ENCODE peak calls at places on chromosomes 3 and 15, in nine cellular contexts. One of them, this sample, is unnamed.
A peak's percentile ranks its signal among the peaks of the same experiment; 100 is the strongest.

GRCh38 chr3:88362428-88362827 is 212.7 kb downstream of the C3orf38 start:
- DNase-seq in osteocyte: no peak
- DNase-seq in BJ: no peak
- DNase-seq in MM.1S: no peak
- DNase-seq in AG09319: no peak
- DNase-seq in left lung: no peak
- DNase-seq in heart right ventricle: no peak
- DNase-seq in dorsolateral prefrontal cortex: no peak
- DNase-seq in WTC11: no peak
- DNase-seq in this sample: no peak

GRCh38 chr15:45114076-45114750 is at the start of the genes DUOX2 and DUOXA2:
- DNase-seq in BJ: no peak
- DNase-seq in heart right ventricle: no peak
- DNase-seq in left lung: peak; percentile 27
- DNase-seq in osteocyte: no peak
- DNase-seq in AG09319: no peak
- DNase-seq in WTC11: peak; percentile 23
- DNase-seq in MM.1S: peak; percentile 31
- DNase-seq in dorsolateral prefrontal cortex: no peak
- DNase-seq in this sample: peak; percentile 48

GRCh38 chr3:24498391-24498790 is 3.7 kb upstream of the THRB start:
- DNase-seq in left lung: no peak
- DNase-seq in dorsolateral prefrontal cortex: no peak
- DNase-seq in WTC11: no peak
- DNase-seq in AG09319: no peak
- DNase-seq in heart right ventricle: no peak
- DNase-seq in BJ: no peak
- DNase-seq in osteocyte: no peak
- DNase-seq in MM.1S: no peak
- DNase-seq in this sample: no peak

GRCh38 chr3:161322781-161323568 is 48.3 kb downstream of the SPTSSB start:
- DNase-seq in WTC11: no peak
- DNase-seq in heart right ventricle: no peak
- DNase-seq in osteocyte: no peak
- DNase-seq in MM.1S: no peak
- DNase-seq in AG09319: no peak
- DNase-seq in dorsolateral prefrontal cortex: no peak
- DNase-seq in BJ: no peak
- DNase-seq in left lung: no peak
- DNase-seq in this sample: no peak

GRCh38 chr15:69643476-69643875 is 190.9 kb downstream of the RPLP1 start:
- DNase-seq in left lung: no peak
- DNase-seq in MM.1S: no peak
- DNase-seq in dorsolateral prefrontal cortex: no peak
- DNase-seq in osteocyte: no peak
- DNase-seq in BJ: no peak
- DNase-seq in heart right ventricle: no peak
- DNase-seq in WTC11: no peak
- DNase-seq in AG09319: no peak
- DNase-seq in this sample: no peak

GRCh38 chr15:67968564-67969440 is 85.3 kb upstream of the PIAS1 start:
- DNase-seq in WTC11: no peak
- DNase-seq in osteocyte: no peak
- DNase-seq in MM.1S: no peak
- DNase-seq in heart right ventricle: no peak
- DNase-seq in dorsolateral prefrontal cortex: no peak
- DNase-seq in AG09319: no peak
- DNase-seq in BJ: no peak
- DNase-seq in left lung: no peak
- DNase-seq in this sample: no peak

GRCh38 chr3:109702252-109702651 is 364.9 kb upstream of the DPPA4 start:
- DNase-seq in osteocyte: no peak
- DNase-seq in heart right ventricle: no peak
- DNase-seq in dorsolateral prefrontal cortex: no peak
- DNase-seq in WTC11: no peak
- DNase-seq in BJ: no peak
- DNase-seq in AG09319: no peak
- DNase-seq in MM.1S: peak; percentile 84
- DNase-seq in left lung: no peak
- DNase-seq in this sample: no peak

GRCh38 chr3:61521229-61521628 is 40.1 kb upstream of the PTPRG start:
- DNase-seq in left lung: no peak
- DNase-seq in WTC11: no peak
- DNase-seq in MM.1S: peak; percentile 15
- DNase-seq in dorsolateral prefrontal cortex: no peak
- DNase-seq in BJ: no peak
- DNase-seq in AG09319: no peak
- DNase-seq in heart right ventricle: no peak
- DNase-seq in osteocyte: no peak
- DNase-seq in this sample: no peak

GRCh38 chr3:24145981-24146822 is 201.1 kb downstream of the NR1D2 start:
- DNase-seq in left lung: no peak
- DNase-seq in MM.1S: no peak
- DNase-seq in BJ: peak; percentile 82
- DNase-seq in AG09319: peak; percentile 85
- DNase-seq in dorsolateral prefrontal cortex: no peak
- DNase-seq in osteocyte: no peak
- DNase-seq in heart right ventricle: no peak
- DNase-seq in WTC11: no peak
- DNase-seq in this sample: no peak

GRCh38 chr15:43408789-43409188 is 37.9 kb downstream of the TUBGCP4 start:
- DNase-seq in AG09319: no peak
- DNase-seq in heart right ventricle: no peak
- DNase-seq in osteocyte: no peak
- DNase-seq in WTC11: no peak
- DNase-seq in left lung: no peak
- DNase-seq in dorsolateral prefrontal cortex: no peak
- DNase-seq in MM.1S: no peak
- DNase-seq in BJ: no peak
- DNase-seq in this sample: no peak

GRCh38 chr3:8110966-8111798 is 390.4 kb upstream of the LMCD1 start:
- DNase-seq in dorsolateral prefrontal cortex: peak; percentile 68
- DNase-seq in BJ: no peak
- DNase-seq in osteocyte: no peak
- DNase-seq in WTC11: peak; percentile 78
- DNase-seq in MM.1S: peak; percentile 37
- DNase-seq in left lung: peak; percentile 34
- DNase-seq in heart right ventricle: no peak
- DNase-seq in AG09319: no peak
- DNase-seq in this sample: peak; percentile 67

GRCh38 chr3:188294113-188294512 is 140.2 kb downstream of the LPP start:
- DNase-seq in left lung: no peak
- DNase-seq in MM.1S: no peak
- DNase-seq in heart right ventricle: no peak
- DNase-seq in osteocyte: no peak
- DNase-seq in BJ: no peak
- DNase-seq in AG09319: no peak
- DNase-seq in dorsolateral prefrontal cortex: no peak
- DNase-seq in WTC11: no peak
- DNase-seq in this sample: no peak

GRCh38 chr3:95752199-95752598 is 1062.2 kb upstream of the EPHA6 start:
- DNase-seq in AG09319: no peak
- DNase-seq in left lung: no peak
- DNase-seq in heart right ventricle: no peak
- DNase-seq in dorsolateral prefrontal cortex: no peak
- DNase-seq in MM.1S: no peak
- DNase-seq in WTC11: peak; percentile 22
- DNase-seq in osteocyte: no peak
- DNase-seq in BJ: no peak
- DNase-seq in this sample: no peak
- TF ChIP-seq CTCF in AG09319: no peak
- TF ChIP-seq CTCF in left lung: no peak
- TF ChIP-seq CTCF in heart right ventricle: no peak
- TF ChIP-seq CTCF in dorsolateral prefrontal cortex: no peak
- TF ChIP-seq CTCF in MM.1S: peak; percentile 12
- TF ChIP-seq CTCF in WTC11: no peak
- TF ChIP-seq CTCF in osteocyte: no peak
- TF ChIP-seq CTCF in BJ: no peak
- TF ChIP-seq CTCF in this sample: no peak

GRCh38 chr15:48557335-48557734 is 88.2 kb downstream of the FBN1 start:
- DNase-seq in heart right ventricle: peak; percentile 33
- DNase-seq in MM.1S: no peak
- DNase-seq in WTC11: no peak
- DNase-seq in AG09319: no peak
- DNase-seq in dorsolateral prefrontal cortex: no peak
- DNase-seq in osteocyte: no peak
- DNase-seq in left lung: no peak
- DNase-seq in BJ: no peak
- DNase-seq in this sample: no peak

GRCh38 chr15:48563944-48564343 is 81.6 kb downstream of the FBN1 start:
- DNase-seq in left lung: no peak
- DNase-seq in MM.1S: no peak
- DNase-seq in osteocyte: no peak
- DNase-seq in AG09319: no peak
- DNase-seq in heart right ventricle: no peak
- DNase-seq in BJ: no peak
- DNase-seq in WTC11: no peak
- DNase-seq in dorsolateral prefrontal cortex: no peak
- DNase-seq in this sample: no peak

GRCh38 chr15:48559270-48559669 is 86.2 kb downstream of the FBN1 start:
- DNase-seq in heart right ventricle: no peak
- DNase-seq in dorsolateral prefrontal cortex: no peak
- DNase-seq in osteocyte: peak; percentile 88
- DNase-seq in left lung: peak; percentile 36
- DNase-seq in BJ: no peak
- DNase-seq in WTC11: no peak
- DNase-seq in MM.1S: no peak
- DNase-seq in AG09319: peak; percentile 70
- DNase-seq in this sample: no peak

GRCh38 chr15:48556159-48556897 is 89.2 kb downstream of the FBN1 start:
- DNase-seq in MM.1S: no peak
- DNase-seq in WTC11: no peak
- DNase-seq in BJ: no peak
- DNase-seq in left lung: no peak
- DNase-seq in dorsolateral prefrontal cortex: no peak
- DNase-seq in AG09319: no peak
- DNase-seq in heart right ventricle: no peak
- DNase-seq in osteocyte: no peak
- DNase-seq in this sample: no peak

GRCh38 chr15:48560321-48561051 is 85.0 kb downstream of the FBN1 start:
- DNase-seq in WTC11: no peak
- DNase-seq in BJ: no peak
- DNase-seq in heart right ventricle: no peak
- DNase-seq in left lung: no peak
- DNase-seq in osteocyte: no peak
- DNase-seq in AG09319: no peak
- DNase-seq in dorsolateral prefrontal cortex: no peak
- DNase-seq in MM.1S: no peak
- DNase-seq in this sample: no peak
- TF ChIP-seq CTCF in WTC11: no peak
- TF ChIP-seq CTCF in BJ: no peak
- TF ChIP-seq CTCF in heart right ventricle: no peak
- TF ChIP-seq CTCF in left lung: no peak
- TF ChIP-seq CTCF in osteocyte: no peak
- TF ChIP-seq CTCF in AG09319: no peak
- TF ChIP-seq CTCF in dorsolateral prefrontal cortex: no peak
- TF ChIP-seq CTCF in MM.1S: no peak
- TF ChIP-seq CTCF in this sample: no peak

GRCh38 chr3:133460809-133461208 is 61.0 kb downstream of the BFSP2 start:
- DNase-seq in BJ: no peak
- DNase-seq in left lung: no peak
- DNase-seq in WTC11: no peak
- DNase-seq in dorsolateral prefrontal cortex: no peak
- DNase-seq in MM.1S: peak; percentile 80
- DNase-seq in AG09319: no peak
- DNase-seq in heart right ventricle: no peak
- DNase-seq in osteocyte: no peak
- DNase-seq in this sample: no peak

GRCh38 chr3:133457025-133457424 is 57.2 kb downstream of the BFSP2 start:
- DNase-seq in WTC11: no peak
- DNase-seq in osteocyte: no peak
- DNase-seq in BJ: no peak
- DNase-seq in dorsolateral prefrontal cortex: no peak
- DNase-seq in left lung: no peak
- DNase-seq in heart right ventricle: no peak
- DNase-seq in AG09319: no peak
- DNase-seq in MM.1S: no peak
- DNase-seq in this sample: peak; percentile 22

GRCh38 chr3:133457465-133458067 is 57.7 kb downstream of the BFSP2 start:
- DNase-seq in dorsolateral prefrontal cortex: no peak
- DNase-seq in MM.1S: no peak
- DNase-seq in left lung: no peak
- DNase-seq in osteocyte: no peak
- DNase-seq in heart right ventricle: no peak
- DNase-seq in BJ: no peak
- DNase-seq in WTC11: no peak
- DNase-seq in AG09319: no peak
- DNase-seq in this sample: no peak

GRCh38 chr3:133461291-133461690 is 61.4 kb downstream of the BFSP2 start:
- DNase-seq in left lung: no peak
- DNase-seq in WTC11: no peak
- DNase-seq in osteocyte: no peak
- DNase-seq in AG09319: no peak
- DNase-seq in dorsolateral prefrontal cortex: no peak
- DNase-seq in heart right ventricle: no peak
- DNase-seq in BJ: no peak
- DNase-seq in MM.1S: no peak
- DNase-seq in this sample: no peak

DNA sequence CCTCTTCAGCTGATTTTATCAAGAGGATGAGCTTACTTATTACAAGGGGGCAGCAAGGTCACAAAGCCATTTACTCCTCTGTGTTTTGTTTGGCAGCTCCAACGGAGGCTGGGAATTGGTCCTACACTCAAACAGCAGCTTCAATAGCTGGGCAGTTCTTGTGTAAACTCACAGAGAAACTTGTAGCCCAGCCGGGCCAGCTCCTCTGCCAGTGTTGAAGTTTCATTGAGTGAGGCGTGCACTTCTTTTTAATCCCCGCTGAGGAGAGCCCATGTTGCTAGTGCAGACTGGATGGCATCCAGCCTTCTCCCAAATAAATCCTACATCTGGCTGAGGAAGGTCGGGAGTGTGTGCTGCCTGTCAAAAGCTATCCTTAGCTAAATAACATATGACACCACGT is 59.5 kb downstream of the BFSP2 start:
- DNase-seq in dorsolateral prefrontal cortex: no peak
- DNase-seq in BJ: no peak
- DNase-seq in osteocyte: no peak
- DNase-seq in heart right ventricle: no peak
- DNase-seq in WTC11: no peak
- DNase-seq in left lung: peak; percentile 46
- DNase-seq in MM.1S: no peak
- DNase-seq in AG09319: no peak
- DNase-seq in this sample: no peak
- TF ChIP-seq CTCF in dorsolateral prefrontal cortex: no peak
- TF ChIP-seq CTCF in BJ: no peak
- TF ChIP-seq CTCF in osteocyte: no peak
- TF ChIP-seq CTCF in heart right ventricle: no peak
- TF ChIP-seq CTCF in WTC11: no peak
- TF ChIP-seq CTCF in left lung: no peak
- TF ChIP-seq CTCF in MM.1S: no peak
- TF ChIP-seq CTCF in AG09319: no peak
- TF ChIP-seq CTCF in this sample: no peak

DNA sequence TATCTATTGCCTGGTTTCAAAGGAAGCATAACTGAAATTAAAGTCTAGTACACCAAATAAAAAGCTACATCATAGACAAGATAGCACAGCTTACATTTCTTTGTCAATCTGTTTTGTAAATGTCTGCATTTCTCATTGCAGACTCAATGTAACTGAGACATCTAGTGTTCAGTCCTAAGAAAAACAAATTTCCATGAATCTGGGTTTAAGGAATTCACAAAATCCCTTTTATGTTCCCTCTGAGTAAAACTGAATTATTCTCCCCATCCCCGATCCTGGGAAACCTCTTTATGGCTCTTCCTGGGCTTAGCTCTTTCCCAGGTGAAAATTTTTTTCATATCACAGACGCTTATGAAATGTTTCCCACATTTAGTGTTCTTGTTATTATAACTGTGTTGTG is 21.6 kb upstream of the RASA2 start:
- DNase-seq in WTC11: no peak
- DNase-seq in left lung: no peak
- DNase-seq in osteocyte: no peak
- DNase-seq in dorsolateral prefrontal cortex: no peak
- DNase-seq in MM.1S: no peak
- DNase-seq in heart right ventricle: no peak
- DNase-seq in AG09319: no peak
- DNase-seq in BJ: no peak
- DNase-seq in this sample: no peak
- TF ChIP-seq CTCF in WTC11: no peak
- TF ChIP-seq CTCF in left lung: no peak
- TF ChIP-seq CTCF in osteocyte: peak; percentile 49
- TF ChIP-seq CTCF in dorsolateral prefrontal cortex: peak; percentile 66
- TF ChIP-seq CTCF in MM.1S: no peak
- TF ChIP-seq CTCF in heart right ventricle: peak; percentile 17
- TF ChIP-seq CTCF in AG09319: peak; percentile 44
- TF ChIP-seq CTCF in BJ: peak; percentile 48
- TF ChIP-seq CTCF in this sample: no peak

This sample was measured in glutamatergic neuron.